ENCODE peak calls at places on chromosomes 13 and 19, in seven cellular contexts. I is stimulated activated CD8-positive, alpha-beta memory T cell treated with anti-CD3 and anti-CD28 coated beads, Interleukin-4, amount 100 ng/mL, for 1 hour; F is activated naive CD8-positive, alpha-beta T cell treated with anti-CD3 and anti-CD28 coated beads, Interleukin-2, amount 50 U/mL, for 24 hours; C is BJ; Q is A549; B is BE2C; X is PC-9. R is an unnamed sample.

GRCh38 chr13:30453727-30454126 is 12.0 kb downstream of the HMGB1 start:
- DNase-seq in I (no peak), F (no peak), C (no peak), Q (no peak), B (no peak), X (no peak), R (no peak)

GRCh38 chr13:40070357-40070756 is 414.9 kb downstream of the COG6 start:
- DNase-seq in I (no peak), F (no peak), C (no peak), Q (no peak), B (no peak), X (no peak), R (no peak)

GRCh38 chr13:51632643-51633357 is 48.5 kb downstream of the WDFY2 start:
- DNase-seq in I (no peak), F (no peak), C (no peak), Q (no peak), B (no peak), X (no peak), R (no peak)

GRCh38 chr13:45219938-45220375 is 19.1 kb upstream of the KCTD4 start:
- DNase-seq in I (no peak), F (no peak), C (no peak), Q (peak; percentile 13), B (no peak), X (peak; percentile 55), R (no peak)

GRCh38 chr13:27079421-27079958 is 92.1 kb downstream of the USP12 start:
- DNase-seq in I (no peak), F (no peak), C (peak; percentile 81), Q (no peak), B (no peak), X (no peak), R (no peak)

GRCh38 chr19:39433480-39434079 is 2.2 kb downstream of the RPS16 start:
- DNase-seq in I (no peak), F (no peak), C (no peak), Q (no peak), B (no peak), X (no peak), R (no peak)

GRCh38 chr13:26919311-26919710 is 158.7 kb upstream of the GPR12 start:
- DNase-seq in I (no peak), F (no peak), C (no peak), Q (no peak), B (no peak), X (no peak), R (no peak)

GRCh38 chr19:46660008-46660517 is 919 bp downstream of the DACT3 start:
- DNase-seq in I (no peak), F (no peak), C (no peak), Q (no peak), B (peak; percentile 36), X (no peak), R (no peak)